ENCODE peak calls at places on chromosomes 2 and 18, in five cellular contexts. B is A549, E is Karpas-422, S is ovary, P is GM23248. W is an unnamed sample.

GRCh38 chr2:1739322-1739957 is 4.9 kb downstream of the PXDN start:
- DNase-seq in B (no peak), E (no peak), S (no peak), P (no peak), W (no peak)

GRCh38 chr2:11111811-11112425 is 43.3 kb upstream of the SLC66A3 start:
- DNase-seq in B (no peak), E (no peak), S (no peak), P (no peak), W (no peak)

GRCh38 chr2:241095594-241096290 is 6.3 kb downstream of the MTERF4 start:
- DNase-seq in B (no peak), E (no peak), S (no peak), P (no peak), W (no peak)

GRCh38 chr2:204177977-204178522 is 241.5 kb downstream of the ICOS start:
- DNase-seq in B (no peak), E (peak; percentile 80), S (no peak), P (peak; percentile 30), W (peak; percentile 50)

GRCh38 chr2:216758431-216759155 is 63.2 kb upstream of the IGFBP5 start:
- DNase-seq in B (no peak), E (no peak), S (no peak), P (no peak), W (no peak)

GRCh38 chr18:8357320-8357719 is 251.9 kb upstream of the RAB12 start:
- DNase-seq in B (no peak), E (no peak), S (no peak), P (no peak), W (no peak)

GRCh38 chr2:164896226-164896625 is 54.6 kb upstream of the COBLL1 start:
- DNase-seq in B (no peak), E (no peak), S (no peak), P (peak; percentile 50), W (no peak)

GRCh38 chr2:206693399-206694137 is 24.6 kb downstream of the DYTN start:
- DNase-seq in B (peak; percentile 40), E (peak; percentile 86), S (no peak), P (peak; percentile 67), W (peak; percentile 78)

GRCh38 chr2:102839668-102840388 is 78.0 kb downstream of the TMEM182 start:
- DNase-seq in B (peak; percentile 15), E (peak; percentile 81), S (no peak), P (peak; percentile 53), W (peak; percentile 32)

GRCh38 chr18:3966985-3967856 is 487.9 kb downstream of the DLGAP1 start:
- DNase-seq in B (peak; percentile 39), E (no peak), S (no peak), P (peak; percentile 59), W (no peak)

GRCh38 chr2:178279142-178279541 is 84.8 kb downstream of the OSBPL6 start:
- DNase-seq in B (no peak), E (no peak), S (no peak), P (peak; percentile 99), W (no peak)

GRCh38 chr2:112691761-112692370 is 29.0 kb upstream of the NT5DC4 start:
- DNase-seq in B (no peak), E (no peak), S (no peak), P (peak; percentile 53), W (peak; percentile 8)

GRCh38 chr18:36296591-36297418 is 708 bp upstream of the FHOD3 start:
- DNase-seq in B (peak; percentile 46), E (no peak), S (peak; percentile 84), P (peak; percentile 89), W (peak; percentile 68)
- H3K4me3 ChIP-seq in B (peak overlapping the region; percentile 67), E (no peak overlapping the region), S (peak overlapping the region; percentile 47), P (peak overlapping the region; percentile 87), W (peak overlapping the region; percentile 71)

GRCh38 chr2:37376421-37377186 is 32.2 kb downstream of the QPCT start:
- DNase-seq in B (no peak), E (peak; percentile 81), S (no peak), P (peak; percentile 97), W (peak; percentile 84)

GRCh38 chr2:37379881-37380296 is 35.5 kb downstream of the QPCT start:
- DNase-seq in B (no peak), E (no peak), S (no peak), P (peak; percentile 45), W (no peak)

GRCh38 chr2:37378411-37378810 is 34.0 kb downstream of the QPCT start:
- DNase-seq in B (no peak), E (no peak), S (no peak), P (peak; percentile 81), W (no peak)

GRCh38 chr2:37375721-37376399 is 31.4 kb downstream of the QPCT start:
- DNase-seq in B (no peak), E (no peak), S (no peak), P (peak; percentile 38), W (no peak)

DNA sequence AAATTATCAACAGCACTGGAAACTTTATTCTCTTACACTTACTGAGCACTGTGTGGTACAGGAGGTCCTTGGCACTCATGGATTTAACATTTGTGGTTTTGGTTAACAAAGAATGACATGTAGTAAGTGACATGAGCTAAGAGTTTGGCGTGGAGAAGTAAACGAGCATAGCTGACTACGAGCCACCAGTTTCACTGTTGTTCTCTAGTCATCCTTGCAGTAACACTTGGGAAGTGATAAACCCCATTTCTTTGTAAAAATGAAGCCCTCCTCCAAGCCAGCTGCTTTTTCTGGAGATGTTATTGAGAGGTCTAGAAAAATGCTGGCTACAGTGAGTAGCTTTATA is 32.7 kb downstream of the QPCT start:
- DNase-seq in B (no peak), E (no peak), S (no peak), P (peak; percentile 83), W (peak; percentile 57)
- H3K4me3 ChIP-seq in B (no peak overlapping the region), E (no peak overlapping the region), S (no peak overlapping the region), P (peak overlapping the region; percentile 58), W (no peak overlapping the region)

GRCh38 chr2:132270981-132271546 is 109.3 kb upstream of the ANKRD30BL start:
- DNase-seq in B (no peak), E (peak; percentile 51), S (no peak), P (no peak), W (no peak)
- H3K4me3 ChIP-seq in B (no peak overlapping the region), E (no peak overlapping the region), S (no peak overlapping the region), P (no peak overlapping the region), W (no peak overlapping the region)

GRCh38 chr2:119083416-119083815 is 75.1 kb downstream of the C1QL2 start:
- DNase-seq in B (no peak), E (no peak), S (no peak), P (no peak), W (no peak)
- H3K4me3 ChIP-seq in B (no peak overlapping the region), E (no peak overlapping the region), S (no peak overlapping the region), P (no peak overlapping the region), W (no peak overlapping the region)

GRCh38 chr2:189835855-189836558 is 51.8 kb downstream of the PMS1 start:
- DNase-seq in B (no peak), E (no peak), S (no peak), P (peak; percentile 30), W (no peak)
- H3K4me3 ChIP-seq in B (no peak overlapping the region), E (no peak overlapping the region), S (no peak overlapping the region), P (peak overlapping the region; percentile 33), W (no peak overlapping the region)

GRCh38 chr2:71465961-71466300 is 12.6 kb downstream of the DYSF start:
- DNase-seq in B (no peak), E (no peak), S (no peak), P (no peak), W (no peak)
- H3K4me3 ChIP-seq in B (peak overlapping the region; percentile 57), E (no peak overlapping the region), S (no peak overlapping the region), P (peak overlapping the region; percentile 75), W (no peak overlapping the region)

DNA sequence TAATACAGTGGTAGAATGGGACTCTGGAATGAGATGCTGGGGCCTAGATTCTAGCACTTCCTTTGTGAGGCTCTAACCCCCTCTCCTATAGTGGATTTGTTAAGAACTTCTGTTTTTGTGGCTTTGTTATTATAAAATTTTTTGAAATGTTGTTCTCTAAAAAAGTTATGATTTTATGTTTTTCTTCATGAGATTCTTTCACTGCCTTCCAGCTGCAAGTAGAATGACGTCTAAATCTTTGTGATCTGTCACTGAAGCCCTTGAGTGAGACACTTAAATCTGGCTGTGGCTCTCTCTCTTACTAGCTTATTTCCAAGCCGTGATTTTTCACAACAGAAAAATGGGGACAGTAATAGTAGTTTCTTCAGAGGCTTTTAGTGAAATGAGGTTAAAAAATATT is 1.6 kb downstream of the CASP8 start:
- DNase-seq in B (no peak), E (peak; percentile 56), S (no peak), P (no peak), W (no peak)
- H3K4me3 ChIP-seq in B (no peak overlapping the region), E (peak overlapping the region; percentile 90), S (no peak overlapping the region), P (no peak overlapping the region), W (no peak overlapping the region)

GRCh38 chr2:236831698-236832097 is 254.0 kb upstream of the COPS8 start:
- DNase-seq in B (no peak), E (no peak), S (no peak), P (no peak), W (no peak)
- H3K4me3 ChIP-seq in B (no peak overlapping the region), E (no peak overlapping the region), S (no peak overlapping the region), P (no peak overlapping the region), W (no peak overlapping the region)

DNA sequence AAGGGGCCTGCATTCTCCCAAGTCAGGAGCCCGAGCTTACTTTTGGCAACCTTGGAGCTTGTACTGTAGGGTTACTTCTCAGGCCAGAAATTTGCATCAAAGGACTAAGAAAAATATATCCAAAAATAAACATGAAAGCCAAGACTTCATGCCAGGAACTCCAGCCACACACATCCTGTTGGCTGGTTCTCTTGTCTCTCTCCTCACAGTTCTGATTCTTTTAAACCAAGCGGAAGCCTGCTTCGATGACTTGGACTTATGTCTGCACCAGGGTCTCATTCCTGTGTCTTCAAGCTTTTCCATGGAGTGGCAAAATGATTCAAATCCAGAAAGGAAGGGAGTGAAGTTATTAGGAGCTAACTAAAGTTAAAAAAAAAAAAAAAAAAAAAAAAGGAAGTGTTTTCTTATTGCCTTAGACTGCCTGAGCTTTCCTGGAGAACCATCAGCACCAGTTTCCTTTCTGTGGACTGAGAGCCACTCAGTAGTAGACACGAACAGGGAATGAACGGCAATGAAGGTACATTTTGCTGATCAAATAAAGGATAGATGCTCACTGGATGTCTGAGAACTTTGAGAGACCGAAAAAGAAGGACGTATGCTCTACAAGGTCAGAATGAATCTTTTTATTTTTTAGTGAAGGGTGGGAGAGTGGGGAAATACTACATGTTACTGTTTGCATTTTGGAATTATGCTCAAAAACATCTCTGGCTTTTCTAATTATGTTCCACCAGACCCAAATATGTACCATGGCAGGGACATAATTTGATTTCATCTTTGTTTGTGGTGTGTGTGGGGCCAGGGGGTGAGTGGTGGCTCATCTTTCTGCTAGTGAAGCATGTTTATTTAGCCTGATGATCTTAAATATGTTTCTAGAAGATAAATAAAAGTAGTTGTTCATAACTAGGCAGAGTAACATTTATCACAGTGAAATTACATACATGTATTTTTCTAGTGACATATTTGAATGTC is 86.0 kb downstream of the RAPGEF4 start:
- DNase-seq in B (no peak), E (no peak), S (no peak), P (no peak), W (no peak)
- H3K4me3 ChIP-seq in B (no peak overlapping the region), E (no peak overlapping the region), S (no peak overlapping the region), P (no peak overlapping the region), W (no peak overlapping the region)

W was measured in GM12865.